ENCODE peak calls at places on chromosomes 11 and 22, in seven cellular contexts. E, F, V, S, D, L and R are unnamed samples.

GRCh38 chr11:116122697-116123472 is 618.7 kb upstream of the CADM1 start:
- DNase-seq in E (no peak), F (no peak), V (peak), S (no peak), D (no peak), L (no peak), R (no peak)

GRCh38 chr11:118338637-118339061 is 3.9 kb downstream of the CD3D start:
- DNase-seq in E (no peak), F (no peak), V (no peak), S (peak), D (peak), L (no peak), R (no peak)

GRCh38 chr11:71249301-71249700 is 3.1 kb downstream of the SHANK2 start:
- DNase-seq in E (peak), F (no peak), V (no peak), S (no peak), D (no peak), L (no peak), R (peak)

GRCh38 chr22:44639891-44640617 is 62.0 kb upstream of the PRR5 start:
- DNase-seq in E (no peak), F (no peak), V (no peak), S (no peak), D (no peak), L (no peak), R (no peak)

GRCh38 chr22:29744902-29745301 is 21.9 kb downstream of the ZMAT5 start:
- DNase-seq in E (no peak), F (no peak), V (no peak), S (no peak), D (no peak), L (no peak), R (peak)

GRCh38 chr22:44828193-44828592 is 75.8 kb downstream of the ARHGAP8 start:
- DNase-seq in E (peak), F (no peak), V (peak), S (peak), D (no peak), L (no peak), R (no peak)

GRCh38 chr11:13119361-13119760 is 110.2 kb downstream of the RASSF10 start:
- DNase-seq in E (no peak), F (no peak), V (no peak), S (no peak), D (no peak), L (no peak), R (no peak)

GRCh38 chr11:46332093-46332567 is 15.1 kb upstream of the DGKZ start:
- DNase-seq in E (no peak), F (no peak), V (no peak), S (no peak), D (no peak), L (no peak), R (no peak)

GRCh38 chr11:474914-475506 is 24.9 kb downstream of the PTDSS2 start:
- DNase-seq in E (no peak), F (no peak), V (no peak), S (no peak), D (no peak), L (no peak), R (no peak)

GRCh38 chr22:39496131-39496838 is 5.8 kb upstream of the MIEF1 start:
- DNase-seq in E (peak), F (no peak), V (peak), S (peak), D (peak), L (peak), R (peak)

GRCh38 chr22:46593996-46594946 is 25.9 kb upstream of the GRAMD4 start:
- DNase-seq in E (no peak), F (no peak), V (no peak), S (no peak), D (no peak), L (no peak), R (no peak)

GRCh38 chr22:46593211-46593676 is 26.9 kb upstream of the GRAMD4 start:
- DNase-seq in E (no peak), F (no peak), V (no peak), S (no peak), D (no peak), L (no peak), R (no peak)

GRCh38 chr22:46591890-46592289 is 28.3 kb upstream of the GRAMD4 start:
- DNase-seq in E (no peak), F (no peak), V (no peak), S (no peak), D (no peak), L (no peak), R (no peak)

GRCh38 chr22:46590334-46590733 is 29.9 kb upstream of the GRAMD4 start:
- DNase-seq in E (no peak), F (no peak), V (no peak), S (no peak), D (no peak), L (no peak), R (no peak)

GRCh38 chr22:46592390-46592872 is 27.8 kb upstream of the GRAMD4 start:
- DNase-seq in E (no peak), F (no peak), V (no peak), S (no peak), D (no peak), L (no peak), R (no peak)
- TF ChIP-seq JUND in E (no peak), F (no peak), V (no peak), S (no peak), D (no peak), L (no peak), R (no peak)

GRCh38 chr22:24727218-24727851 is 47.2 kb downstream of the PIWIL3 start:
- DNase-seq in E (peak), F (no peak), V (no peak), S (peak), D (peak), L (peak), R (peak)
- TF ChIP-seq JUND in E (peak), F (no peak), V (no peak), S (peak), D (no peak), L (peak), R (no peak)

DNA sequence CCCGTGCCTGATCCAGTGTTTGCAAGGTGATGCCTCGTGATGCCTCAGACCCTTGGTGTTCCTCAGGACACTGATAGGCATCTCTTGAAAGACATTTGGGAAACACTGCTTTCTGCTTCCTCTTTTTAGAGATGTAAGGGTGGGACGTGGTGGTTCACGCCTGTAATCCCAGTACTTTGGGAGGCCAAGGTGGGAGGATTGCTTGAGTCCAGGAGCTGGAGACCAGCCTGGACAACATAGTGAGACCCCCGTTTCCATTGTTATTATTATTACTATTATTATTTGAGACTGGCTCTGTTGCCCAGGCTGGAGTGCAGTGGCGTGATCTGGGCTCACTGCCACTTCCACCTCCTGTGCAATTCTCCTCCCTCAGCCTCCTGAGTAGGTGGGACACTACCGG is 6.5 kb upstream of the SOX10 start:
- DNase-seq in E (no peak), F (no peak), V (no peak), S (no peak), D (no peak), L (no peak), R (no peak)
- TF ChIP-seq JUND in E (no peak), F (no peak), V (no peak), S (no peak), D (no peak), L (no peak), R (no peak)

GRCh38 chr22:41700105-41700358 is 729 bp downstream of the MEI1 start:
- DNase-seq in E (no peak), F (no peak), V (no peak), S (no peak), D (no peak), L (no peak), R (no peak)

GRCh38 chr22:41699264-41700104 is at the start of gene MEI1:
- DNase-seq in E (no peak), F (peak), V (peak), S (no peak), D (no peak), L (no peak), R (no peak)

GRCh38 chr22:41695211-41695610 is 4.1 kb upstream of the MEI1 start:
- DNase-seq in E (no peak), F (no peak), V (no peak), S (no peak), D (no peak), L (no peak), R (no peak)

GRCh38 chr22:41696714-41697113 is 2.6 kb upstream of the MEI1 start:
- DNase-seq in E (no peak), F (no peak), V (no peak), S (no peak), D (no peak), L (no peak), R (no peak)

DNA sequence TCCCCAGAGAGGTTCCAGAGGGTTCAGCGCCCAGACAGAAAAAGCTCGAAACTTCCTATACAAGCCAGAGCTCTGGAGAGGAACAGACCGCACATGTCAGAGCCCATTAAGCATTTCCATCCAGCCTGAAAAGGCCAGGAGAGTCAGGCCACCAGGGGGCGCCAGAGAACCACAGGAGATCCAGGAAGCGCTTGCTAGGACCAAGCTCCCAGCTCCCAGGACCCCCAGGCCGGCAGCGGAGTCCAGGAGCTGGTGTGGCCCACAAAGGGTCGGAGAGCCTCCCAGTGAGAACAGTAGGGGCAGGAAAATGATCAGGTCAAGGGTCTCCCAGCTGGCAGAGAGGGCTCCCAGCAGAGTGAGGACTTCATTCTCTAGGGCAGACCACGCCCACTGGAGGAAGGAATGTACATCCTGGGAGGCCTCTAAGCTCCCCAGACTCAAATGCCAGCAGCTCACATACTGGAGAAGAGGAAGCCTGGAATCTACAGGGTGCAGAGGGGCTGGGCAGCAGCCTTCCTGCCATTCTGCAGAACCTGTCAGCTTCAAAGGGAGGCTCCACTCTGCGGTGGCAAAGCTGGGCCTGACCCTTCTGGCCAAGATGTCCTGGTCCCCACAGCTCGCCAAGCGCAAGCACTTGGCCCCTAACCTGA is 2.1 kb upstream of the MEI1 start:
- DNase-seq in E (peak), F (peak), V (peak), S (peak), D (peak), L (peak), R (peak)
- TF ChIP-seq JUND in E (no peak), F (no peak), V (no peak), S (no peak), D (no peak), L (no peak), R (no peak)

DNA sequence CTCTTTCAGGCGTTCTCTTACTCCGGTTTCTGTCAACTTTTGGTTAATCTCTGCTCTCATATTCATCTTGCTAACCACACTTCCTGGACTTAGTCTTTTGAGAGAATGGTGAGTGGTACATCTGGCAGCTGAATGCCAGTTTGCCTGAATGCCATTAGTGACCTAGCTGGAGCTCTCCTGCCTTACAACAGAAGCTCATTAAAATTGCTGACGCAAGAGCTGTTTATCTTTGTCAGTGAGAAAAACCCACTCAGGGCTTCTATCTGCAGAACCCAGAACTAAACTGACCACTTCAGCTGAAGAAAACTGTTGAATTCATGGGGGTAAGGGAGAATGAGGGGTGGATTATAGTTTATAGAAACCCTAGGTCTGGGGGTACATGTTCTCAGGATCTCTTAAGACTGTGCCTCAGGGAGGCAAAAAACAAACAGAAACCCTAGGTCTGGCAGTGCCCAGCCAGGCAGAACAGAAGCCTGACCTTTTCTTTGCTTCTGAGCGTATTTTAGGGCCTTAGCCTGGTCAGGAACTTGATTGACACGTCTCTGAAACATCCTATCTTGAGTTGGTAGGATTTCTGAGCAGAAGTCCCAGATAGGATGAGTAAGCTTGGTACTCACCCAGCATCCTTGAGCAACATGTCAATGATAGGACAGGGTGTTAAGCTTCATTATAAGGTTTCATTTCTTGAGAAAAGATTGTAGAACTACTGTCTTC is 52.8 kb upstream of the YWHAH start:
- DNase-seq in E (peak), F (no peak), V (no peak), S (no peak), D (no peak), L (no peak), R (no peak)
- TF ChIP-seq JUND in E (no peak), F (no peak), V (no peak), S (peak), D (no peak), L (no peak), R (no peak)

GRCh38 chr11:126452718-126453117 is 97.2 kb downstream of the ST3GAL4 start:
- DNase-seq in E (no peak), F (no peak), V (no peak), S (no peak), D (no peak), L (no peak), R (no peak)
- TF ChIP-seq JUND in E (no peak), F (no peak), V (no peak), S (no peak), D (no peak), L (no peak), R (no peak)

DNA sequence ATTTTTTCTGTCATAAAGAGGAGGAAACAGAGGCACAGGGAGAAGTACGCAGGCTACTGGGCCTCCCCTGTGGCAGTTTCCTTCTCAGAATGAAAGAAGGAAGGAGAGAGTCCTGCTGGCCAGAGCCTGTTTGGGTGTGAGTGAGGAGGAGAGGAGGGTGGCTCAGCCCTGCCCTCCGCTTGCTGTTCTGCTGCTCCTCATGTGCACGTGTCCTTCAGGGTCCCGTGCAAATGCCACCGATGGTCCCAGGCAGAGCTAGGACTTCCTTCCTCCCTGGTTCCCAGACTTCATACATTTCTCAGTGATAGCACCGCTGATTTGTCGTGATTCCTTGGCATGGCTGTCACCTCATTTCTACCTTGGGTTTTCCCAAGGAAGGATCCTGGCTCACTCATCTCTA is 88.7 kb downstream of the PKNOX2 start:
- DNase-seq in E (no peak), F (no peak), V (no peak), S (no peak), D (no peak), L (no peak), R (no peak)
- TF ChIP-seq JUND in E (no peak), F (no peak), V (no peak), S (no peak), D (no peak), L (no peak), R (no peak)

GRCh38 chr11:109401532-109401931 is 20.5 kb upstream of the C11orf87 start:
- DNase-seq in E (no peak), F (no peak), V (no peak), S (no peak), D (no peak), L (no peak), R (no peak)

GRCh38 chr11:109405671-109406070 is 16.3 kb upstream of the C11orf87 start:
- DNase-seq in E (no peak), F (no peak), V (no peak), S (no peak), D (no peak), L (no peak), R (no peak)
- TF ChIP-seq JUND in E (peak), F (no peak), V (no peak), S (no peak), D (no peak), L (no peak), R (no peak)

DNA sequence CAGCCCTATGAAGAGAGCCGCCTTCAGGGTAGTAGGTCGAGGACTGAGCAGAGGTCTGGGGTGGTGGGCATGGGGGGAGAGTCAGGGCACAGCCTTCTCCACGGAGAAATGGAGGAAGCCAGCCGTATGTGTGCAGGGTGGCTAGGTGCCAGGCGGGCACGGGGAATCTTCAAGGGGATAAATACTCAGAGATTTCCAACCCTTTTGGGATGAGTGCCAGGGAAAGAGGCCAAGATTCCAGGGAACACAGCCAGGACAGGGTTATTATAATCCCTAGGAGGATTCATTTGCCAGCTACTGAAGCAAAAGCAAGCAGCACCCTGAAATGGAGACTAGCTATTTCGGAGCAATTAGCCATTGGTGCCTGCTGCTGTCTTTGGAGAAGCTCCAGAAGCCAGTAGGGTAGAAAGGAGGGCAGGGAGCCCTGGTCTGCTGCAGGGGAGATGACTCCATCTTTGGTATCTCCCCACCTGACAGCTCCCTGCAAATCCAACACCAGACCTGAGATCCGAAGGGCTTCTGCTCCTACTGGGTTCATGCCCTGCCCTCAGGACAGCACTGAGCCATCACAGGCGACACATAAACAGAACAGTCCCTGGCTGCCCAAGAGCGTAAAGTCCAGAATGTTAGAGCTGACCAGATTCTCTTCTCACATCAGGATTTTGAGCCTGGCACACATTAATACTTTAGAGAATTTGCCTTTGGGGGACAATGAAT is 174.5 kb upstream of the NTM start:
- DNase-seq in E (peak), F (no peak), V (no peak), S (no peak), D (no peak), L (no peak), R (peak)
- TF ChIP-seq JUND in E (no peak), F (no peak), V (no peak), S (no peak), D (no peak), L (no peak), R (no peak)

DNA sequence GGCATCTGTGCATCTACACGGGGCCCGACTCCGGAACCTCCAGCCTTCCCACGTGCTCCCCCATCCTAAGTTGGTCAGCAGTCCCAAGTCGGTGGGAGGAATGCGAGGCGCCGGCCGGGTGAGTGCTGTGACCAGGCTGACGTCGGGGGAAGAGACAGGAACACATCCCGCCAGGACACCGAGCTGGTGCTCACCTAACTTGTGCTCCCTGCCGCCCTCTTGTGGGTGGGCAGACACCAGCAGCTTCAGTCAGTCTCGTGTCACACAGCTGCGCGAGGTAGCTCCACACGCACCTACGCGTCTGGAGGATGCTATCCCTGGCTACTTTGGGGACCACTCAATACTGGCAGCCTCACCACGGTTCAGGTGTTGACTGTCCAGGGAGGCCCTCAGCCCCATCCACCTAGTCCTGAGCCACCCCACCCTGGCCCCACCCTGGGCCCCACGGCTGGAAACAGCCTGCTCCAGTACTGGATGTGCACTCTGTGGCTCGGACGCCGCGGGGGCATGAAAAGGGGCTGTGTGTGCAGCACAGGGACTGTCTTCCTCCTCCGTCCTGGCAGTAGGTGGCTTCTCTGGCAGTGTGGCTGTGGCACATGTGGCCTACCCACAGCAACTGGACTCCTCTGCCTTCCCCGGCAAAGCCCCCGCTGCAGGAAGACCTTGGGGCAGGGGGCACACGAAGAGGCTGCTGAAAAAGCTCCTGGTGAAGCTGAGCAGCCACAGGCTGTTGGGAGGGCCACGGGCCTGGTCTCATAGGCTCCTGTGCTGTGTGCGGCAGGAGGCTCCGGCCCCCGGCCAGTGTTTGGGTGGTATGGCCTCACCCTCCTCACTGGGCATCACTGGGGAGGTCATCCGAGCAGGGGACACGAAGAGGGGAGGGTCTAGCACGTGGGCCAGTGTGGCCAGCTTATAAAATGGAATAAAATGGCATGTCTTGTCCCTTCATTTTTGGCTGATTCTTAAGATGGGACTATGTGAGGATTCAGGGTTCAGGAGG is 11.2 kb upstream of the BID start:
- DNase-seq in E (no peak), F (no peak), V (peak), S (peak), D (peak), L (peak), R (peak)
- TF ChIP-seq JUND in E (no peak), F (no peak), V (no peak), S (no peak), D (no peak), L (no peak), R (no peak)